ENCODE peak calls at places on chromosomes 2 and 18, in eight cellular contexts. Q, H, K, W, P, I, X and B are unnamed samples.

GRCh38 chr2:39736593-39736992 is 42.5 kb downstream of the THUMPD2 start:
- DNase-seq in Q (no peak), H (no peak), P (peak; percentile 74), X (peak; percentile 77), W (no peak), I (no peak), K (no peak), B (no peak)

GRCh38 chr18:48629730-48630324 is 91.0 kb downstream of the CTIF start:
- DNase-seq in K (no peak), W (no peak), I (no peak), P (peak; percentile 99), H (no peak), X (peak; percentile 98), Q (no peak), B (no peak)

GRCh38 chr2:53708988-53709387 is 58.6 kb upstream of the CHAC2 start:
- DNase-seq in H (no peak), X (no peak), K (no peak), I (no peak), P (no peak), Q (no peak), W (no peak), B (no peak)

GRCh38 chr2:240981871-240982800 is 16.3 kb upstream of the SNED1 start:
- DNase-seq in H (no peak), Q (peak; percentile 1), K (no peak), W (no peak), I (peak; percentile 33), P (no peak), X (no peak), B (peak; percentile 29)

GRCh38 chr2:15142069-15142689 is 419.0 kb downstream of the NBAS start:
- DNase-seq in K (no peak), P (no peak), I (no peak), X (no peak), Q (no peak), H (no peak), W (peak; percentile 82), B (no peak)

GRCh38 chr2:231361701-231362588 is 33.6 kb upstream of the B3GNT7 start:
- DNase-seq in I (peak; percentile 83), K (peak; percentile 35), Q (no peak), X (no peak), W (no peak), P (no peak), H (no peak), B (no peak)

GRCh38 chr2:134665729-134666506 is 52.9 kb downstream of the TMEM163 start:
- DNase-seq in K (no peak), P (no peak), I (no peak), H (no peak), X (no peak), Q (no peak), W (peak; percentile 44), B (no peak)

GRCh38 chr2:21413082-21413481 is 289.3 kb downstream of the TDRD15 start:
- DNase-seq in Q (no peak), I (no peak), P (no peak), W (no peak), K (no peak), X (no peak), H (no peak), B (no peak)

GRCh38 chr18:45652703-45653490 is 37.6 kb downstream of the SLC14A2 start:
- DNase-seq in X (peak; percentile 40), K (no peak), P (no peak), H (no peak), Q (no peak), I (no peak), W (no peak), B (no peak)

DNA sequence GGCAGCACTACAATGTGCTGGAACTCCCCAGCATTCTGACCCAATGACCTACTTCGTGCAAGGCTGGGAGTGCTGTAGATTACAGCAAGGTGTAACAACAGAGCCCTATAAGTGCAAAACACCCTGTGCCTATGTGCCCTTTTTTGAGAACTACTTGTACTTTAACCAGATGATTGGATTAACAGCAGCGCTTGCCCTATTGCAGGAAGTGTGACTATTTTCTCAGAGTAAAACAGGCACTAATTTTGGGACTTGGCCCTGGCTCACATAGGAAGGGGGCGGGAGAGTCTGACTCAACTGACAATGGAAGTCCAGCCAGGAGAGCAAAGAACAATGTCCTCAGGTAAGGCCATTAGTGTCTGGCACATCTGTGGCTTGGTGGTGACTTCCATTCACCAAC is 35.6 kb upstream of the RNF125 start:
- DNase-seq in I (no peak), H (no peak), X (no peak), K (no peak), W (no peak), P (no peak), Q (no peak), B (no peak)
- H3K27ac ChIP-seq in I (no peak overlapping the region), H (no peak overlapping the region), X (no peak overlapping the region), K (peak overlapping the region; percentile 44), W (no peak overlapping the region), P (no peak overlapping the region), Q (no peak overlapping the region), B (peak overlapping the region; percentile 54)

GRCh38 chr2:197706839-197707207 is 1.7 kb downstream of the MARS2 start:
- DNase-seq in X (no peak), Q (no peak), K (no peak), I (no peak), W (no peak), P (no peak), H (no peak), B (no peak)
- H3K4me1 ChIP-seq in X (peaks cover 27% of the 10 kb centered on the region), Q (peaks cover 21% of the 10 kb centered on the region), K (no peaks in the 10 kb centered on the region), I (peaks cover 34% of the 10 kb centered on the region), W (peaks cover 55% of the 10 kb centered on the region), P (peaks cover 24% of the 10 kb centered on the region), H (no peaks in the 10 kb centered on the region), B (peaks cover 9% of the 10 kb centered on the region)

DNA sequence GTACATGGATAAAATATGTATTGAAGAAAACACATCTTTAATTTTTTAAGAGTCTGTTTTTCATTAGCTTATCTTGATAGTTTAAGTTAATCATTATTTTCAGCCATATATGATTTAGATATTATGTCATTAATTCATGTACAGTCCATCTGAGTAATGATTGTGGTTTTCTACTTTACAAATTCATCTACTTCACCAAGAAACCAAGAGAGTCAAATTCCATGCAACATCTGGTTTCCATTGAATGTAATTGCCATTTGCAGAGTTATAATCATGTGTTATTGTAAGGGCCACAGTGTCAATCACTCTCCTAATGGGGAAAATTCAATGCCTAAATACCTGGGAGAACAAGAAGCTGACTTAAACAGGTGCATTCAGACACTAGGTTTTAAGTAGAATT is 217.2 kb upstream of the OSR1 start:
- DNase-seq in X (peak; percentile 59), P (no peak), W (no peak), K (no peak), Q (no peak), H (no peak), I (no peak), B (no peak)
- H3K27ac ChIP-seq in X (peak overlapping the region; percentile 13), P (no peak overlapping the region), W (no peak overlapping the region), K (no peak overlapping the region), Q (no peak overlapping the region), H (no peak overlapping the region), I (no peak overlapping the region), B (no peak overlapping the region)

GRCh38 chr18:7358989-7359726 is 128.3 kb downstream of the LRRC30 start:
- DNase-seq in W (no peak), Q (no peak), P (no peak), K (no peak), H (no peak), X (no peak), I (no peak), B (peak; percentile 74)
- H3K4me1 ChIP-seq in W (no peaks in the 10 kb centered on the region), Q (no peaks in the 10 kb centered on the region), P (no peaks in the 10 kb centered on the region), K (no peaks in the 10 kb centered on the region), H (no peaks in the 10 kb centered on the region), X (no peaks in the 10 kb centered on the region), I (no peaks in the 10 kb centered on the region), B (no peaks in the 10 kb centered on the region)

GRCh38 chr2:181307203-181307991 is 149.8 kb upstream of the ITGA4 start:
- DNase-seq in H (no peak), W (no peak), Q (no peak), I (no peak), X (no peak), K (no peak), P (no peak), B (no peak)
- H3K27ac ChIP-seq in H (no peak overlapping the region), W (peak overlapping the region; percentile 97), Q (no peak overlapping the region), I (peak overlapping the region; percentile 53), X (no peak overlapping the region), K (no peak overlapping the region), P (peak overlapping the region; percentile 32), B (no peak overlapping the region)

GRCh38 chr2:174634130-174635014 is 36.8 kb upstream of the WIPF1 start:
- DNase-seq in Q (no peak), W (peak; percentile 64), P (no peak), I (no peak), X (peak; percentile 58), H (no peak), K (no peak), B (peak; percentile 61)
- H3K4me1 ChIP-seq in Q (peaks cover 21% of the 10 kb centered on the region), W (peaks cover 64% of the 10 kb centered on the region), P (peaks cover 22% of the 10 kb centered on the region), I (peaks cover 27% of the 10 kb centered on the region), X (peaks cover 69% of the 10 kb centered on the region), H (peaks cover 3% of the 10 kb centered on the region), K (no peaks in the 10 kb centered on the region), B (peaks cover 7% of the 10 kb centered on the region)

GRCh38 chr2:3379339-3379646 is 201 bp upstream of the TRAPPC12 start:
- DNase-seq in I (no peak), K (no peak), H (no peak), P (no peak), Q (no peak), W (no peak), X (no peak), B (no peak)
- H3K27ac ChIP-seq in I (peak overlapping the region; percentile 86), K (peak overlapping the region; percentile 88), H (no peak overlapping the region), P (peak overlapping the region; percentile 70), Q (peak overlapping the region; percentile 72), W (peak overlapping the region; percentile 87), X (peak overlapping the region; percentile 93), B (peak overlapping the region; percentile 92)